ENCODE peak calls at places on chromosomes 3 and 15, in four cellular contexts. Y is effector memory CD4-positive, alpha-beta T cell; U is A673; K is lower leg skin. T is an unnamed sample.

GRCh38 chr3:177754508-177754921 is 557.2 kb upstream of the TBL1XR1 start:
- DNase-seq in Y (no peak), K (no peak), U (no peak), T (no peak)

GRCh38 chr3:64381369-64381768 is 156.1 kb upstream of the PRICKLE2 start:
- DNase-seq in K (no peak), U (no peak), Y (no peak), T (no peak)

GRCh38 chr3:100600181-100601042 is 9.0 kb upstream of the ADGRG7 start:
- DNase-seq in Y (no peak), U (peak; percentile 63), K (no peak), T (no peak)

GRCh38 chr15:91469627-91470567 is 369.8 kb downstream of the SV2B start:
- DNase-seq in K (no peak), U (no peak), Y (peak; percentile 22), T (no peak)

GRCh38 chr3:90241481-90241880 is 1134.1 kb downstream of the EPHA3 start:
- DNase-seq in Y (no peak), K (no peak), U (no peak), T (no peak)

GRCh38 chr3:194237110-194237509 is 101.2 kb downstream of the HES1 start:
- DNase-seq in Y (no peak), U (no peak), K (no peak), T (no peak)

GRCh38 chr3:50395070-50395860 is 35.9 kb upstream of the TMEM115 start:
- DNase-seq in Y (no peak), U (no peak), K (no peak), T (no peak)

GRCh38 chr3:155846119-155846518 is 8.1 kb downstream of the SLC33A1 start:
- DNase-seq in Y (no peak), K (no peak), U (no peak), T (no peak)

GRCh38 chr3:46960081-46960701 is 16.4 kb downstream of the CCDC12 start:
- DNase-seq in K (no peak), Y (no peak), U (no peak), T (no peak)

GRCh38 chr15:53193149-53193548 is 403.0 kb upstream of the ONECUT1 start:
- DNase-seq in K (no peak), U (peak; percentile 12), Y (no peak), T (no peak)

GRCh38 chr3:184227481-184227935 is 1.9 kb upstream of the VWA5B2 start:
- DNase-seq in Y (peak; percentile 22), U (peak; percentile 42), K (no peak), T (peak; percentile 86)

GRCh38 chr3:66378256-66378655 is 122.6 kb downstream of the LRIG1 start:
- DNase-seq in Y (peak; percentile 26), K (no peak), U (peak; percentile 33), T (peak; percentile 84)

GRCh38 chr15:75761446-75762356 is 49.1 kb upstream of the CSPG4 start:
- DNase-seq in Y (no peak), K (peak; percentile 83), U (no peak), T (no peak)

GRCh38 chr3:147008886-147009285 is 397.5 kb downstream of the ZIC4 start:
- DNase-seq in K (no peak), Y (no peak), U (no peak), T (no peak)

GRCh38 chr3:149472393-149472792 is 2.1 kb upstream of the TM4SF4 start:
- DNase-seq in K (no peak), U (no peak), Y (no peak), T (no peak)